ENCODE peak calls at places on chromosomes 6 and 20, in seven cellular contexts. Y, L, E, K, W, I and B are unnamed samples.

GRCh38 chr6:51959744-51960383 is 127.5 kb downstream of the PKHD1 start:
- DNase-seq in W (peak), K (peak), L (peak), I (no peak), E (peak), Y (peak), B (peak)

GRCh38 chr20:40565681-40566040 is 123.4 kb downstream of the MAFB start:
- DNase-seq in K (no peak), E (no peak), I (no peak), W (no peak), L (no peak), Y (no peak), B (no peak)

GRCh38 chr20:46174469-46175126 is 56.5 kb downstream of the CD40 start:
- DNase-seq in L (peak), I (no peak), K (peak), W (peak), E (peak), Y (peak), B (no peak)

GRCh38 chr6:20223119-20223518 is 10.8 kb upstream of the MBOAT1 start:
- DNase-seq in E (no peak), Y (no peak), L (no peak), K (no peak), W (no peak), I (no peak), B (no peak)

GRCh38 chr20:63941282-63942060 is 14.7 kb downstream of the UCKL1 start:
- DNase-seq in Y (no peak), E (no peak), K (no peak), L (no peak), I (no peak), W (no peak), B (peak)

GRCh38 chr20:13765299-13765698 is 19.4 kb downstream of the ESF1 start:
- DNase-seq in Y (no peak), L (no peak), K (no peak), W (no peak), I (no peak), E (no peak), B (no peak)

GRCh38 chr6:2853766-2854393 is 12.2 kb upstream of the SERPINB1 start:
- DNase-seq in E (peak), W (peak), I (no peak), L (peak), Y (peak), K (no peak), B (peak)

GRCh38 chr6:163180874-163181541 is 233.5 kb upstream of the QKI start:
- DNase-seq in I (peak), K (no peak), Y (peak), E (peak), L (peak), W (no peak), B (peak)

GRCh38 chr6:131182991-131183425 is 47.7 kb downstream of the AKAP7 start:
- DNase-seq in K (no peak), W (no peak), E (peak), Y (peak), I (no peak), L (peak), B (no peak)

GRCh38 chr20:44089987-44090674 is 96.9 kb downstream of the JPH2 start:
- DNase-seq in Y (peak), L (no peak), K (peak), W (no peak), E (peak), I (no peak), B (peak)

GRCh38 chr20:61531553-61532345 is 279.7 kb downstream of the CDH4 start:
- DNase-seq in L (no peak), I (no peak), K (no peak), E (peak), Y (no peak), W (no peak), B (peak)

GRCh38 chr6:111806561-111807497 is 66.4 kb downstream of the FYN start:
- DNase-seq in W (no peak), I (no peak), E (peak), L (no peak), K (no peak), Y (no peak), B (no peak)

GRCh38 chr20:45857836-45858250 is 429 bp downstream of the ZSWIM3 start:
- DNase-seq in I (peak), L (no peak), W (peak), K (peak), E (no peak), Y (no peak), B (no peak)

GRCh38 chr6:31620586-31621319 is at the start of gene PRRC2A:
- DNase-seq in L (no peak), W (peak), I (peak), K (peak), E (no peak), Y (peak), B (no peak)